ENCODE peak calls at places on chromosome 11, in nine cellular contexts. H, D, P, V, W, M, I, X and K are unnamed samples.

GRCh38 chr11:103257360-103257759 is 148.1 kb downstream of the DYNC2H1 start:
- DNase-seq in H (peak), D (peak), P (peak), V (peak), W (no peak), M (peak), I (peak), X (peak), K (no peak)

GRCh38 chr11:133526790-133527189 is 5.5 kb downstream of the OPCML start:
- DNase-seq in H (peak), D (no peak), P (no peak), V (no peak), W (no peak), M (no peak), I (no peak), X (no peak), K (no peak)

GRCh38 chr11:3041699-3042098 is 15.5 kb downstream of the CARS1 start:
- DNase-seq in H (no peak), D (no peak), P (no peak), V (no peak), W (no peak), M (no peak), I (no peak), X (no peak), K (no peak)

GRCh38 chr11:93606314-93606713 is 55.2 kb upstream of the CEP295 start:
- DNase-seq in H (no peak), D (no peak), P (no peak), V (no peak), W (no peak), M (no peak), I (no peak), X (no peak), K (no peak)

GRCh38 chr11:76698321-76699043 is 27.9 kb upstream of the LRRC32 start:
- DNase-seq in H (no peak), D (peak), P (peak), V (no peak), W (no peak), M (peak), I (peak), X (peak), K (peak)

GRCh38 chr11:63882555-63883242 is 34.3 kb downstream of the RCOR2 start:
- DNase-seq in H (peak), D (peak), P (no peak), V (no peak), W (no peak), M (peak), I (no peak), X (no peak), K (no peak)

GRCh38 chr11:36010010-36010740 is 66.3 kb downstream of the LDLRAD3 start:
- DNase-seq in H (no peak), D (no peak), P (peak), V (no peak), W (no peak), M (no peak), I (no peak), X (peak), K (no peak)

GRCh38 chr11:38950882-38951281 is 2352.8 kb upstream of the RAG2 start:
- DNase-seq in H (no peak), D (no peak), P (peak), V (no peak), W (no peak), M (no peak), I (no peak), X (no peak), K (no peak)

GRCh38 chr11:17839973-17840611 is 105.5 kb downstream of the KCNC1 start:
- DNase-seq in H (no peak), D (no peak), P (peak), V (no peak), W (no peak), M (no peak), I (no peak), X (no peak), K (no peak)

GRCh38 chr11:79498681-79499080 is 57.9 kb upstream of the TENM4 start:
- DNase-seq in H (no peak), D (no peak), P (no peak), V (no peak), W (no peak), M (no peak), I (no peak), X (peak), K (no peak)

GRCh38 chr11:71154406-71154805 is 98.0 kb downstream of the SHANK2 start:
- DNase-seq in H (no peak), D (no peak), P (no peak), V (no peak), W (no peak), M (no peak), I (no peak), X (no peak), K (no peak)

GRCh38 chr11:111001986-111002616 is 243.4 kb upstream of the POU2AF2 start:
- DNase-seq in H (no peak), D (no peak), P (peak), V (no peak), W (no peak), M (no peak), I (no peak), X (peak), K (no peak)

GRCh38 chr11:75384438-75385080 is 14.8 kb upstream of the RPS3 start:
- DNase-seq in H (peak), D (peak), P (peak), V (peak), W (peak), M (peak), I (peak), X (peak), K (peak)

GRCh38 chr11:37812281-37812880 is 1214.3 kb upstream of the RAG2 start:
- DNase-seq in H (no peak), D (peak), P (no peak), V (no peak), W (no peak), M (peak), I (no peak), X (no peak), K (no peak)

GRCh38 chr11:47467372-47467771 is 18.4 kb upstream of the RAPSN start:
- DNase-seq in H (no peak), D (no peak), P (no peak), V (no peak), W (no peak), M (no peak), I (no peak), X (no peak), K (no peak)

GRCh38 chr11:68212421-68213134 is 518 bp downstream of the KMT5B start:
- DNase-seq in H (peak), D (peak), P (peak), V (peak), W (peak), M (peak), I (peak), X (peak), K (peak)

GRCh38 chr11:8230921-8231847 is 32.5 kb downstream of the LMO1 start:
- DNase-seq in H (no peak), D (no peak), P (no peak), V (no peak), W (no peak), M (no peak), I (no peak), X (no peak), K (no peak)

GRCh38 chr11:128564642-128565245 is 22.6 kb downstream of the ETS1 start:
- DNase-seq in H (no peak), D (no peak), P (no peak), V (no peak), W (no peak), M (no peak), I (no peak), X (no peak), K (no peak)

GRCh38 chr11:93908689-93909088 is 58.3 kb upstream of the VSTM5 start:
- DNase-seq in H (no peak), D (no peak), P (peak), V (no peak), W (no peak), M (peak), I (no peak), X (peak), K (no peak)

GRCh38 chr11:66497206-66497605 is 13.2 kb upstream of the BBS1 start:
- DNase-seq in H (no peak), D (no peak), P (no peak), V (no peak), W (no peak), M (no peak), I (no peak), X (no peak), K (no peak)

GRCh38 chr11:128506999-128507591 is 80.3 kb downstream of the ETS1 start:
- DNase-seq in H (peak), D (no peak), P (peak), V (peak), W (no peak), M (peak), I (no peak), X (peak), K (no peak)

GRCh38 chr11:28298209-28298608 is 190.0 kb downstream of the METTL15 start:
- DNase-seq in H (no peak), D (no peak), P (no peak), V (no peak), W (no peak), M (no peak), I (no peak), X (no peak), K (no peak)

GRCh38 chr11:34380696-34381095 is 22.9 kb upstream of the ABTB2 start:
- DNase-seq in H (no peak), D (no peak), P (peak), V (no peak), W (no peak), M (no peak), I (peak), X (peak), K (no peak)

GRCh38 chr11:125287467-125288232 is 123.1 kb downstream of the PKNOX2 start:
- DNase-seq in H (peak), D (peak), P (no peak), V (peak), W (no peak), M (no peak), I (no peak), X (peak), K (no peak)

GRCh38 chr11:73566977-73567755 is 30.7 kb downstream of the FAM168A start:
- DNase-seq in H (no peak), D (no peak), P (no peak), V (peak), W (no peak), M (no peak), I (no peak), X (no peak), K (no peak)

GRCh38 chr11:119856681-119857485 is 127.9 kb upstream of the NECTIN1 start:
- DNase-seq in H (no peak), D (peak), P (no peak), V (no peak), W (no peak), M (no peak), I (no peak), X (no peak), K (no peak)

GRCh38 chr11:45105233-45105992 is 41.0 kb upstream of the PRDM11 start:
- DNase-seq in H (peak), D (peak), P (peak), V (peak), W (peak), M (peak), I (peak), X (peak), K (peak)

GRCh38 chr11:11786771-11787170 is 55.0 kb upstream of the USP47 start:
- DNase-seq in H (no peak), D (peak), P (peak), V (peak), W (peak), M (peak), I (no peak), X (peak), K (no peak)

GRCh38 chr11:126751242-126751641 is 249.3 kb downstream of the KIRREL3 start:
- DNase-seq in H (no peak), D (no peak), P (no peak), V (no peak), W (no peak), M (no peak), I (no peak), X (peak), K (no peak)

GRCh38 chr11:117769530-117769929 is 27.5 kb downstream of the DSCAML1 start:
- DNase-seq in H (no peak), D (no peak), P (no peak), V (no peak), W (no peak), M (no peak), I (no peak), X (no peak), K (no peak)

GRCh38 chr11:15560689-15561467 is 446.2 kb downstream of the INSC start:
- DNase-seq in H (no peak), D (no peak), P (no peak), V (no peak), W (no peak), M (no peak), I (no peak), X (no peak), K (no peak)

GRCh38 chr11:11589385-11589890 is 32.4 kb downstream of the GALNT18 start:
- DNase-seq in H (no peak), D (no peak), P (no peak), V (no peak), W (no peak), M (no peak), I (no peak), X (no peak), K (no peak)

GRCh38 chr11:17979770-17980371 is 33.0 kb downstream of the SERGEF start:
- DNase-seq in H (peak), D (peak), P (peak), V (peak), W (peak), M (peak), I (no peak), X (peak), K (peak)

GRCh38 chr11:124737638-124738293 is 2.0 kb upstream of the NRGN start:
- DNase-seq in H (no peak), D (peak), P (no peak), V (no peak), W (no peak), M (no peak), I (no peak), X (no peak), K (no peak)

GRCh38 chr11:69881467-69882269 is 62.5 kb upstream of the FGF3 start:
- DNase-seq in H (no peak), D (peak), P (no peak), V (no peak), W (no peak), M (peak), I (no peak), X (no peak), K (no peak)
- H2AFZ ChIP-seq in H (no peak), D (no peak), P (no peak), V (no peak), W (no peak), M (no peak), I (no peak), X (no peak), K (no peak)

GRCh38 chr11:13495929-13496328 is at the start of gene PTH:
- DNase-seq in H (no peak), D (no peak), P (no peak), V (no peak), W (no peak), M (no peak), I (no peak), X (no peak), K (no peak)
- H3K4me2 ChIP-seq in H (no peak), D (no peak), P (no peak), V (no peak), W (no peak), M (no peak), I (no peak), X (no peak), K (no peak)

DNA sequence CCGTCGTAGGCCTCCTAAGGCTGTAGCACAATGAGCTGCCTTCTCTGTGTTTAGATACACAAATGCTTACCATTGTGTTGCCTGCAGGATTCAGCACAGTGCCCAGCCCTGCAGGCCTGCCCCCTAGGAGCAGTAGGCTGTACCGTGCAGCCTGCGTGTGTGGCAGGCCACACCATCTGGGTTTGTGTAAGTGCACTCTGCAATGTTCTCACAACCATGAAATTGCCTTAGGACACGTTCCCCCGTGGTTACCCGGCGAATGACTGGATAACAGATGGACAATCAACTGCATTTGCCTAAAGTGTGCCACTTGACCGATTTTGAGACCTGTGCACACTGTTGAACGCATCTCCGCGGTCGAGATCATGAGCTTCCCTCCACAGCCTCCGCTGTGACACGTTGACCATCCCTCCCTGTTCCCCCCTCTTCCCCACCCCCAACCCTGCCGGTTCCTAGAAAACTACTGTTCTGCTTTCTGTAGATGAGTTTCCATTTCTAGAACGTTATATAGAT is 22.1 kb upstream of the CTSD start:
- DNase-seq in H (no peak), D (peak), P (no peak), V (no peak), W (no peak), M (no peak), I (no peak), X (no peak), K (no peak)
- TF ChIP-seq EZH2phosphoT487 in H (no peak), D (no peak), P (no peak), V (no peak), W (no peak), M (no peak), I (no peak), X (no peak), K (no peak)

GRCh38 chr11:24734742-24735141 is 237.9 kb downstream of the LUZP2 start:
- DNase-seq in H (no peak), D (no peak), P (no peak), V (peak), W (no peak), M (no peak), I (no peak), X (no peak), K (no peak)

GRCh38 chr11:24739637-24740036 is 242.8 kb downstream of the LUZP2 start:
- DNase-seq in H (no peak), D (no peak), P (no peak), V (no peak), W (no peak), M (no peak), I (no peak), X (no peak), K (no peak)

GRCh38 chr11:24738972-24739371 is 242.1 kb downstream of the LUZP2 start:
- DNase-seq in H (no peak), D (no peak), P (no peak), V (no peak), W (no peak), M (no peak), I (no peak), X (no peak), K (no peak)
- H2AFZ ChIP-seq in H (no peak), D (peak), P (no peak), V (no peak), W (no peak), M (no peak), I (no peak), X (no peak), K (no peak)

GRCh38 chr11:92224394-92225205 is at the start of gene FAT3:
- DNase-seq in H (peak), D (peak), P (no peak), V (peak), W (no peak), M (peak), I (no peak), X (peak), K (no peak)

GRCh38 chr11:92226331-92227232 is 2.0 kb downstream of the FAT3 start:
- DNase-seq in H (peak), D (peak), P (no peak), V (peak), W (no peak), M (peak), I (no peak), X (peak), K (no peak)

GRCh38 chr11:92225206-92225562 is 566 bp downstream of the FAT3 start:
- DNase-seq in H (no peak), D (peak), P (no peak), V (peak), W (no peak), M (peak), I (no peak), X (no peak), K (no peak)

GRCh38 chr11:92227233-92227593 is 2.6 kb downstream of the FAT3 start:
- DNase-seq in H (peak), D (peak), P (no peak), V (no peak), W (no peak), M (peak), I (no peak), X (no peak), K (no peak)

DNA sequence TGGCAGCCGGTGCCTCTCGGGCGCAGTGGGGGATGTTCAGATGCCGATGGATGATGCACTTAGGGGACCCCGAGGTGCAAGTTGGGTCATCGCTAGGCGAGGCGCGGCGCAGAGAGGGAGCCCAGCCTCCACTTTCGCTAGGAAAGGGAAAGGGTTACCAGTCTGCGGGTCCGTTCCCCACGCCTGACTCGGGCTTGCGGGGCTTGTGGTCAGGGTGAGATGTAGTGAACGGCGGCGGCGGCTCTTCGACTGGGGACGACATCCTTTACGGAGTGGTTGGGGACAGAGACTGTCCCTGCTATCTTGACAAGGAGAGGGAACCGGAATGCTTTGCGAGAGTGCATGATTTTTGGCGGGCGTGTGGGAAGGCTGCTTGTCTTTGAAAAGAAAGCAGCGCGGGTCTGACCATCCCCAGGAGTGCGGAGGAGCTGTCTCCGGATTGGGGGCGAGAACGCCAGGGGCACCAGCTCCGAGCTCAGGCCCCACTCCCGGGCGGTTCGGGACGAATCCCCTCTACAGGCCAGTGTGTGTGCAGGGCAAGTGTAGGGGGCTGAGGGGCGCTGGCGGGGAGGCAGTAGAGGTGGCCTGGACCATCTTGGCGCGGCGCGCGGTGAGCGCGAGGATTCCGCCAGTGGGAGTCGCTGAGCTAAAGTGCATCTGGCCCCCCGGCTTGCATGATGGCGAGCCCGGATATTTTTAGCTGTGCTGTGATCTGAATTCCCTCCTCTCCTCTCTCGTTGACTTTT is 1.1 kb downstream of the FAT3 start:
- DNase-seq in H (peak), D (peak), P (no peak), V (peak), W (no peak), M (peak), I (no peak), X (peak), K (no peak)
- H3K4me2 ChIP-seq in H (peak), D (peak), P (no peak), V (peak), W (no peak), M (peak), I (no peak), X (peak), K (no peak)

GRCh38 chr11:419248-420005 is 4.6 kb upstream of the SIGIRR start:
- DNase-seq in H (no peak), D (no peak), P (no peak), V (no peak), W (no peak), M (no peak), I (no peak), X (no peak), K (no peak)

GRCh38 chr11:418343-419247 is 3.8 kb upstream of the SIGIRR start:
- DNase-seq in H (no peak), D (no peak), P (no peak), V (no peak), W (no peak), M (no peak), I (no peak), X (no peak), K (no peak)

GRCh38 chr11:416051-416756 is 1.4 kb upstream of the SIGIRR start:
- DNase-seq in H (no peak), D (peak), P (no peak), V (no peak), W (no peak), M (peak), I (no peak), X (no peak), K (no peak)

GRCh38 chr11:416757-417621 is 2.2 kb upstream of the SIGIRR start:
- DNase-seq in H (no peak), D (peak), P (peak), V (peak), W (no peak), M (peak), I (no peak), X (peak), K (no peak)

GRCh38 chr11:417652-418342 is 3.0 kb upstream of the SIGIRR start:
- DNase-seq in H (no peak), D (no peak), P (no peak), V (no peak), W (no peak), M (no peak), I (no peak), X (no peak), K (no peak)
- TF ChIP-seq EZH2phosphoT487 in H (no peak), D (no peak), P (no peak), V (no peak), W (no peak), M (no peak), I (no peak), X (no peak), K (no peak)